ENCODE peak calls at places on chromosomes 7 and 10, in nine cellular contexts. U is tibial nerve; G is suprapubic skin; R is lung; M is ascending aorta; I is CD8-positive, alpha-beta T cell; S is endothelial cell of umbilical vein; T is adrenal gland; P is psoas muscle. H is an unnamed sample.

GRCh38 chr7:36215017-36215621 is 62.1 kb downstream of the EEPD1 start:
- DNase-seq in U (no peak), G (no peak), R (no peak), M (no peak), I (no peak), S (no peak), T (no peak), P (no peak), H (no peak)

GRCh38 chr7:12458520-12459131 is 55.0 kb upstream of the VWDE start:
- DNase-seq in U (no peak), G (no peak), R (no peak), M (no peak), I (no peak), S (peak; percentile 52), T (no peak), P (no peak), H (peak; percentile 33)

GRCh38 chr7:4527988-4528641 is 154.0 kb upstream of the FOXK1 start:
- DNase-seq in U (no peak), G (no peak), R (no peak), M (no peak), I (no peak), S (no peak), T (no peak), P (no peak), H (no peak)

GRCh38 chr10:21020545-21020944 is 123.4 kb upstream of the NEBL start:
- DNase-seq in U (no peak), G (no peak), R (no peak), M (no peak), I (no peak), S (peak; percentile 26), T (peak; percentile 43), P (no peak), H (peak; percentile 55)

GRCh38 chr7:140168816-140169215 is 8.0 kb downstream of the KDM7A start:
- DNase-seq in U (no peak), G (no peak), R (no peak), M (no peak), I (no peak), S (no peak), T (no peak), P (no peak), H (no peak)

GRCh38 chr7:30974605-30975256 is 11.0 kb downstream of the GHRHR start:
- DNase-seq in U (no peak), G (no peak), R (peak; percentile 75), M (peak; percentile 73), I (no peak), S (peak; percentile 62), T (peak; percentile 65), P (no peak), H (peak; percentile 30)

GRCh38 chr7:47534322-47535032 is 47.4 kb downstream of the TNS3 start:
- DNase-seq in U (no peak), G (no peak), R (no peak), M (no peak), I (no peak), S (no peak), T (no peak), P (no peak), H (no peak)

GRCh38 chr10:1572519-1573333 is 164.6 kb downstream of the ADARB2 start:
- DNase-seq in U (no peak), G (no peak), R (no peak), M (peak; percentile 40), I (no peak), S (no peak), T (no peak), P (no peak), H (peak; percentile 9)

GRCh38 chr7:109246330-109247077 is 676.8 kb downstream of the DNAJB9 start:
- DNase-seq in U (no peak), G (no peak), R (no peak), M (no peak), I (no peak), S (no peak), T (no peak), P (no peak), H (no peak)

GRCh38 chr10:133326745-133327650 is 9.7 kb downstream of the CALY start:
- DNase-seq in U (no peak), G (no peak), R (no peak), M (no peak), I (no peak), S (no peak), T (no peak), P (peak; percentile 44), H (no peak)

GRCh38 chr7:47484923-47485639 is 96.8 kb downstream of the TNS3 start:
- DNase-seq in U (no peak), G (no peak), R (no peak), M (no peak), I (no peak), S (no peak), T (no peak), P (peak; percentile 78), H (no peak)

GRCh38 chr7:16753932-16754571 is 497 bp downstream of the TSPAN13 start:
- DNase-seq in U (no peak), G (peak; percentile 71), R (peak; percentile 52), M (no peak), I (no peak), S (peak; percentile 57), T (peak; percentile 53), P (peak; percentile 50), H (peak; percentile 61)

GRCh38 chr7:66720571-66720970 is 20.0 kb upstream of the RABGEF1 start:
- DNase-seq in U (no peak), G (no peak), R (no peak), M (no peak), I (no peak), S (no peak), T (no peak), P (no peak), H (no peak)

GRCh38 chr7:116454377-116454776 is 45.2 kb upstream of the CAV2 start:
- DNase-seq in U (no peak), G (no peak), R (no peak), M (no peak), I (no peak), S (no peak), T (no peak), P (no peak), H (no peak)

GRCh38 chr7:148838905-148839304 is 45.2 kb downstream of the EZH2 start:
- DNase-seq in U (no peak), G (no peak), R (no peak), M (no peak), I (no peak), S (no peak), T (no peak), P (no peak), H (no peak)

DNA sequence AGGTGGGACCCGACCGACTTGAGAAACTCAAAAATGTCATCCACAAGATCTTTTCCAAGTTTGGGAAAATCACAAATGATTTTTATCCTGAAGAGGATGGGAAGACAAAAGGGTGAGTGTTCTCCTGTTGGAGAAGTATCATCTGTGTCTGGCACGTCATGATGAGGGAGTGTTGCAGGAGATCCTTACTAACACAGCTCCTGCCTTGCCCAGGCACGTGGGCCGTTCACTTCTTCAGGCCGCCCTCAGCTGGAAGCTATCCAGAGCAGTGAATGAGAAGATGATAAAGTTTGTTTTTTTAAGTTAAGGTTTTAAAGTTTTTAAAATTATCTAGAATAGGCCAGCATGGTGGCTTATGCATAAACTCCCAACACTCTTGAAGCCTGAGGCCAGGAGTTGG is 6.2 kb downstream of the EIF3B start:
- DNase-seq in U (no peak), G (no peak), R (no peak), M (no peak), I (no peak), S (no peak), T (no peak), P (no peak), H (no peak)
- H3K4me1 ChIP-seq in U (no peaks in the 10 kb centered on the region), G (peaks cover 52% of the 10 kb centered on the region), R (no peaks in the 10 kb centered on the region), M (peaks cover 10% of the 10 kb centered on the region), I (peaks cover 47% of the 10 kb centered on the region), S (peaks cover 11% of the 10 kb centered on the region), T (peaks cover 47% of the 10 kb centered on the region), P (peaks cover 43% of the 10 kb centered on the region), H (peaks cover 4% of the 10 kb centered on the region)

GRCh38 chr10:73768881-73769280 is 13.0 kb upstream of the CHCHD1 start:
- DNase-seq in U (no peak), G (no peak), R (no peak), M (no peak), I (peak; percentile 35), S (no peak), T (no peak), P (no peak), H (no peak)

GRCh38 chr10:73759512-73760115 is 15.4 kb downstream of the SEC24C start:
- DNase-seq in U (no peak), G (no peak), R (peak; percentile 77), M (no peak), I (peak; percentile 56), S (no peak), T (no peak), P (no peak), H (no peak)

GRCh38 chr10:73758704-73759511 is 14.7 kb downstream of the SEC24C start:
- DNase-seq in U (no peak), G (no peak), R (no peak), M (no peak), I (no peak), S (no peak), T (no peak), P (no peak), H (no peak)

GRCh38 chr10:73762915-73763314 is 18.7 kb downstream of the SEC24C start:
- DNase-seq in U (no peak), G (no peak), R (no peak), M (no peak), I (no peak), S (no peak), T (no peak), P (no peak), H (no peak)

GRCh38 chr10:73763343-73763742 is 18.5 kb upstream of the CHCHD1 start:
- DNase-seq in U (no peak), G (no peak), R (no peak), M (no peak), I (no peak), S (no peak), T (no peak), P (no peak), H (no peak)
- H3K36me3 ChIP-seq in U (peaks cover 95% of the 10 kb centered on the region), G (peaks cover 94% of the 10 kb centered on the region), R (peaks cover 57% of the 10 kb centered on the region), M (peaks cover 94% of the 10 kb centered on the region), I (peaks cover 68% of the 10 kb centered on the region), S (peaks cover 57% of the 10 kb centered on the region), T (peaks cover 95% of the 10 kb centered on the region), P (peaks cover 99% of the 10 kb centered on the region), H (peaks cover 93% of the 10 kb centered on the region)

GRCh38 chr10:79255007-79255507 is 92.2 kb upstream of the PPIF start:
- DNase-seq in U (no peak), G (no peak), R (no peak), M (no peak), I (no peak), S (no peak), T (no peak), P (no peak), H (no peak)
- H3K4me1 ChIP-seq in U (no peaks in the 10 kb centered on the region), G (peaks cover 49% of the 10 kb centered on the region), R (peaks cover 2% of the 10 kb centered on the region), M (no peaks in the 10 kb centered on the region), I (no peaks in the 10 kb centered on the region), S (no peaks in the 10 kb centered on the region), T (peaks cover 25% of the 10 kb centered on the region), P (peaks cover 8% of the 10 kb centered on the region), H (no peaks in the 10 kb centered on the region)

DNA sequence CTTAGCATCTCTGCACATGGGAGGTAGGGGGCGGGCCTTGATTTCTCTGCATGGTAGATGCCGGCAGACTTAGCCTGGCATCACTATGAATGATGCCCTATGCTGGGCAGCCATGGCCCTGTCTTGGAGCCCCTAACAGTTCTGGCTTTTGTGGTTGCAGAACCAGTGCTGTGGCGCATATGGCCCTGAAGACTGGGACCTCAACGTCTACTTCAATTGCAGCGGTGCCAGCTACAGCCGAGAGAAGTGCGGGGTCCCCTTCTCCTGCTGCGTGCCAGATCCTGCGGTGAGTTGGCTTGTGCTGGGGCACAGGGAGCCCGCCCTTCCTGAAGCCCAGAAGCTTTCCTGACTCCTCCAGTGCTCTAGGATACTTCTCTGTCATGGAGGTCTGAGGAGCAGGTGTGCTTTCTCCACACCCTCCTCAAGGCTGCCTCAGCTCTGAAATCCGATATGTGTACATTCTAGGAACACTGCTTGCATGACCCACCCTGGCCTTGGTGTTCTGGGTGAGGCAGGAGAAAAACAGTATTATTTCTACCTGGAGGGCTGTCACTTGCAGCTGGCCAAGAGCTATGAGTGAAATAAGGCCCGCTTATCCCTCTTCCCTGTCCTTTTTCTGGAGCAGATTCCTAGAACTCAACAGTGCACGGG is 25.6 kb upstream of the SH2D4B start:
- DNase-seq in U (no peak), G (no peak), R (no peak), M (no peak), I (no peak), S (no peak), T (no peak), P (peak; percentile 21), H (no peak)
- H3K36me3 ChIP-seq in U (peaks cover 100% of the 10 kb centered on the region), G (peaks cover 100% of the 10 kb centered on the region), R (peaks cover 13% of the 10 kb centered on the region), M (peaks cover 73% of the 10 kb centered on the region), I (peaks cover 82% of the 10 kb centered on the region), S (peaks cover 49% of the 10 kb centered on the region), T (peaks cover 59% of the 10 kb centered on the region), P (peaks cover 89% of the 10 kb centered on the region), H (peaks cover 87% of the 10 kb centered on the region)

H was measured in SJSA1.